ENCODE peak calls at places on chromosomes 6 and 20, in nine cellular contexts. V, N, O, L, P, W, Y, H and X are unnamed samples.

GRCh38 chr20:8858181-8858794 is 210.6 kb upstream of the PLCB4 start:
- DNase-seq in V (no peak), N (no peak), O (peak), L (no peak), P (no peak), W (no peak), Y (no peak), H (no peak), X (no peak)

GRCh38 chr6:131792091-131792496 is 15.7 kb upstream of the ENPP1 start:
- DNase-seq in V (no peak), N (no peak), O (no peak), L (peak), P (no peak), W (no peak), Y (no peak), H (peak), X (no peak)

GRCh38 chr20:63378626-63379025 is 17.5 kb upstream of the CHRNA4 start:
- DNase-seq in V (no peak), N (no peak), O (no peak), L (no peak), P (no peak), W (no peak), Y (no peak), H (no peak), X (no peak)

GRCh38 chr6:146850981-146851380 is 252.2 kb downstream of the ADGB start:
- DNase-seq in V (no peak), N (no peak), O (no peak), L (no peak), P (no peak), W (no peak), Y (no peak), H (no peak), X (no peak)

GRCh38 chr6:134199848-134200606 is 117.9 kb downstream of the SGK1 start:
- DNase-seq in V (no peak), N (no peak), O (no peak), L (no peak), P (no peak), W (no peak), Y (no peak), H (peak), X (no peak)

GRCh38 chr20:20373046-20373706 is 5.3 kb downstream of the INSM1 start:
- DNase-seq in V (no peak), N (peak), O (peak), L (no peak), P (no peak), W (peak), Y (no peak), H (no peak), X (no peak)

GRCh38 chr20:45791668-45792512 is at the start of the genes DNTTIP1 and WFDC3:
- DNase-seq in V (peak), N (peak), O (peak), L (peak), P (peak), W (peak), Y (peak), H (peak), X (peak)

GRCh38 chr6:151917531-151918329 is 110.2 kb downstream of the ESR1 start:
- DNase-seq in V (no peak), N (no peak), O (no peak), L (no peak), P (no peak), W (no peak), Y (no peak), H (no peak), X (no peak)

GRCh38 chr6:28474441-28475219 is 31.3 kb upstream of the ZSCAN23 start:
- DNase-seq in V (no peak), N (peak), O (peak), L (peak), P (peak), W (peak), Y (no peak), H (peak), X (no peak)

GRCh38 chr6:5961836-5962235 is 44.9 kb downstream of the NRN1 start:
- DNase-seq in V (no peak), N (no peak), O (no peak), L (no peak), P (no peak), W (no peak), Y (no peak), H (no peak), X (no peak)

GRCh38 chr20:4637081-4637797 is 84.5 kb upstream of the PRND start:
- DNase-seq in V (no peak), N (no peak), O (peak), L (no peak), P (peak), W (no peak), Y (no peak), H (no peak), X (no peak)

GRCh38 chr6:68427630-68428029 is 207.5 kb upstream of the ADGRB3 start:
- DNase-seq in V (no peak), N (no peak), O (no peak), L (no peak), P (peak), W (no peak), Y (no peak), H (no peak), X (no peak)

GRCh38 chr20:4183361-4183760 is 168.0 kb upstream of the RNF24 start:
- DNase-seq in V (no peak), N (no peak), O (no peak), L (no peak), P (no peak), W (no peak), Y (no peak), H (no peak), X (no peak)

GRCh38 chr6:143556529-143556928 is 45.0 kb upstream of the FUCA2 start:
- DNase-seq in V (no peak), N (peak), O (peak), L (no peak), P (no peak), W (no peak), Y (no peak), H (no peak), X (no peak)

GRCh38 chr6:137697267-137697938 is 169.7 kb upstream of the TNFAIP3 start:
- DNase-seq in V (no peak), N (peak), O (peak), L (no peak), P (no peak), W (no peak), Y (no peak), H (peak), X (no peak)

GRCh38 chr6:124066995-124067552 is 263.4 kb downstream of the NKAIN2 start:
- DNase-seq in V (no peak), N (no peak), O (no peak), L (no peak), P (no peak), W (peak), Y (no peak), H (no peak), X (no peak)

GRCh38 chr20:16407251-16408067 is 165.8 kb downstream of the KIF16B start:
- DNase-seq in V (no peak), N (no peak), O (no peak), L (no peak), P (no peak), W (no peak), Y (no peak), H (peak), X (no peak)

GRCh38 chr6:3929281-3929798 is 80.2 kb downstream of the FAM50B start:
- DNase-seq in V (no peak), N (peak), O (peak), L (no peak), P (no peak), W (no peak), Y (no peak), H (no peak), X (no peak)